ENCODE peak calls at places on chromosome 11, in ten cellular contexts. Z is heart right ventricle, N is suprapubic skin, O is right atrium auricular region, W is fibroblast of lung, D is heart left ventricle, T is keratinocyte, X is H9, H is aorta, G is RWPE2. J is an unnamed sample.

GRCh38 chr11:82270870-82271269 is 462.8 kb downstream of the FAM181B start:
- DNase-seq in Z (no peak), N (no peak), O (no peak), W (no peak), D (no peak), T (no peak), X (peak; percentile 29), H (no peak), G (no peak), J (no peak)

GRCh38 chr11:35141538-35141937 is 2.6 kb downstream of the CD44 start:
- DNase-seq in Z (peak; percentile 29), N (peak; percentile 87), O (peak; percentile 78), W (no peak), D (peak; percentile 56), T (no peak), X (no peak), H (peak; percentile 79), G (no peak), J (no peak)

GRCh38 chr11:134471341-134472187 is 59.5 kb upstream of the B3GAT1 start:
- DNase-seq in Z (no peak), N (no peak), O (no peak), W (no peak), D (no peak), T (no peak), X (peak; percentile 24), H (no peak), G (no peak), J (no peak)

GRCh38 chr11:61826930-61827572 is 1.0 kb upstream of the FADS2 start:
- DNase-seq in Z (no peak), N (no peak), O (no peak), W (no peak), D (no peak), T (no peak), X (no peak), H (no peak), G (no peak), J (peak; percentile 63)

GRCh38 chr11:18705651-18706281 is 7.2 kb downstream of the TMEM86A start:
- DNase-seq in Z (peak; percentile 42), N (no peak), O (peak; percentile 65), W (no peak), D (no peak), T (no peak), X (no peak), H (peak; percentile 84), G (no peak), J (no peak)

GRCh38 chr11:47499614-47500013 is 50.7 kb upstream of the RAPSN start:
- DNase-seq in Z (no peak), N (no peak), O (no peak), W (no peak), D (peak; percentile 37), T (no peak), X (no peak), H (no peak), G (no peak), J (no peak)

GRCh38 chr11:33999393-33999792 is 52.1 kb upstream of the CAPRIN1 start:
- DNase-seq in Z (no peak), N (no peak), O (no peak), W (no peak), D (no peak), T (no peak), X (no peak), H (no peak), G (no peak), J (no peak)

GRCh38 chr11:27926469-27926868 is 181.5 kb downstream of the KIF18A start:
- DNase-seq in Z (no peak), N (no peak), O (no peak), W (peak; percentile 57), D (no peak), T (no peak), X (no peak), H (no peak), G (no peak), J (no peak)

GRCh38 chr11:126153006-126153405 is 58.4 kb downstream of the RPUSD4 start:
- DNase-seq in Z (no peak), N (no peak), O (no peak), W (no peak), D (no peak), T (no peak), X (no peak), H (peak; percentile 1), G (no peak), J (no peak)

GRCh38 chr11:75313457-75314272 is 37.8 kb downstream of the ARRB1 start:
- DNase-seq in Z (peak; percentile 60), N (no peak), O (peak; percentile 86), W (peak; percentile 80), D (peak; percentile 75), T (no peak), X (no peak), H (peak; percentile 82), G (no peak), J (no peak)

GRCh38 chr11:86230196-86230813 is 14.2 kb upstream of the EED start:
- DNase-seq in Z (no peak), N (no peak), O (no peak), W (no peak), D (no peak), T (no peak), X (no peak), H (no peak), G (no peak), J (no peak)

GRCh38 chr11:89495951-89496350 is 4.8 kb upstream of the NOX4 start:
- DNase-seq in Z (no peak), N (no peak), O (peak; percentile 69), W (peak; percentile 50), D (peak; percentile 59), T (no peak), X (no peak), H (no peak), G (no peak), J (no peak)

DNA sequence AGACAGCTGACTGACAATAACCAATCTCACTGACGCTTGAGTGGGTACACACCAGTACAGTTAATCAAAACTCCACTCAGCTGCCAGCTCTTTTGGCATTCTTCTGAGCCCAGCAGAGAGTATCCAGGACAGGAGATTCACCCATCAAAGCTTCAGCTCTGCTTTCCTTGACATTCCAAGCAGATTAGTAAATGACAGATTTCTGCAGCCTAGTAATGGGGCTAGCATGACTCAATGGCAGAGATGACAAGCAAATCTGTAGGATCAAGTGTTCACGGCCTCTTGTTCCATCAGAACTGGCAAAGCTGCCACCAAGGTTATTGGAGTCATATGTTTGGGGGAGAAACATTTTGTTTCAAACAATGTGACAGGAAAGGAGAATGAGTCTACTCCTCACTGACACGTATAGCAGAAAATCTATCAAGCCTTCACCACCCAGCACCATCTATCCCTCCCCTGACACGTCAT is 420.0 kb downstream of the DYNC2H1 start:
- DNase-seq in Z (no peak), N (no peak), O (no peak), W (peak; percentile 52), D (no peak), T (peak; percentile 79), X (no peak), H (no peak), G (no peak), J (no peak)
- H3K27ac ChIP-seq in Z (no peak overlapping the region), N (no peak overlapping the region), O (peak overlapping the region; percentile 60), W (peak overlapping the region; percentile 31), D (no peak overlapping the region), T (no peak overlapping the region), X (no peak overlapping the region), H (no peak overlapping the region), G (peak overlapping the region; percentile 95), J (no peak overlapping the region)

GRCh38 chr11:8035225-8035846 is 45.7 kb upstream of the TUB start:
- DNase-seq in Z (peak; percentile 33), N (peak; percentile 80), O (peak; percentile 85), W (no peak), D (peak; percentile 84), T (no peak), X (no peak), H (no peak), G (no peak), J (no peak)
- H3K27ac ChIP-seq in Z (peak overlapping the region; percentile 36), N (peak overlapping the region; percentile 32), O (peak overlapping the region; percentile 40), W (no peak overlapping the region), D (peak overlapping the region; percentile 72), T (no peak overlapping the region), X (no peak overlapping the region), H (no peak overlapping the region), G (no peak overlapping the region), J (no peak overlapping the region)

DNA sequence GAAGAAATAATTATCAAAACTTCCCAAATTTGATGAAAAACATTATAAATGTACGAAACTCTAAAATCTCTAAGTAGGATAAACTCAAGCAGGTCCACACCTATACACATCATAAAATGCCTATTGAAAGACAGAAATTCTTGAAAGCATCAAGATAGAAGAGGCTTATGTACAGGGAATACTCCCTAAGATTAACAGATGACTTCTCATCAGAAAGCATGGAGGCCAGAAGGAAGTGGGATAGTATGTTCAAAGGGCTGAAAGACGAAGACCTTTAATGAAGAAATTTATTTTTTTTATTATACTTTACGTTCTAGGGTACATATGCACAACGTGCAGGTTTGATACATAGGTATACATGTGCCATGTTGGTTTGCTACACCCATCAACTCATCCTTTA is 45.3 kb upstream of the KCNA4 start:
- DNase-seq in Z (no peak), N (no peak), O (no peak), W (no peak), D (no peak), T (no peak), X (no peak), H (no peak), G (no peak), J (no peak)
- H3K27ac ChIP-seq in Z (no peak overlapping the region), N (no peak overlapping the region), O (no peak overlapping the region), W (no peak overlapping the region), D (no peak overlapping the region), T (no peak overlapping the region), X (no peak overlapping the region), H (no peak overlapping the region), G (no peak overlapping the region), J (no peak overlapping the region)

GRCh38 chr11:121654506-121655480 is 202.0 kb upstream of the SORL1-AS1 start:
- DNase-seq in Z (no peak), N (no peak), O (no peak), W (no peak), D (no peak), T (no peak), X (no peak), H (no peak), G (no peak), J (no peak)

GRCh38 chr11:121656333-121657090 is 203.7 kb upstream of the SORL1-AS1 start:
- DNase-seq in Z (no peak), N (no peak), O (no peak), W (no peak), D (no peak), T (no peak), X (no peak), H (no peak), G (no peak), J (no peak)

GRCh38 chr11:121659811-121660210 is 207.0 kb upstream of the SORL1-AS1 start:
- DNase-seq in Z (no peak), N (no peak), O (no peak), W (no peak), D (no peak), T (no peak), X (no peak), H (no peak), G (no peak), J (no peak)

GRCh38 chr11:121655481-121656332 is 202.9 kb upstream of the SORL1-AS1 start:
- DNase-seq in Z (peak; percentile 88), N (peak; percentile 94), O (peak; percentile 92), W (peak; percentile 98), D (peak; percentile 87), T (peak; percentile 44), X (peak; percentile 90), H (peak; percentile 96), G (peak; percentile 77), J (peak; percentile 79)

DNA sequence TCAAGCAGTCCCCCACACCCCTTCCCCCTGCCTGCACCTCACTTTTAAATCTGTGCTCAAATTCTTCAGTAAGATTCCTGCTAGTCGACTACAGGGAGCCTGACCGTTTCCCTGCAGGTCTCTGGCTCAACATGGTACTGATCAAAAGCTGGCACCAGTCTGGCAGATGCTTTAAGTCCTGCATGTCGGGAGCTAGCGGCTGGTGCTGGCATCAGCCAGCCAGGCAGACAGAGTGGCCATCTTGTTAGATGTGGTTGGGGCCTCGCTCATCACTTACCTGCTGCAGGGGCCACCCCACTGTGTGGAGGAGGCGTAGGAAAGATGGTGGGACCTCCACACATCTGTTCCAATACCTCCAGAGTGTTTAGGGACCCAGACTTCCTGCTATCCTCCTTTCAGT is 204.4 kb upstream of the SORL1-AS1 start:
- DNase-seq in Z (no peak), N (no peak), O (no peak), W (no peak), D (no peak), T (no peak), X (no peak), H (no peak), G (no peak), J (no peak)
- H3K27ac ChIP-seq in Z (peak overlapping the region; percentile 96), N (peak overlapping the region; percentile 86), O (peak overlapping the region; percentile 89), W (peak overlapping the region; percentile 99), D (peak overlapping the region; percentile 95), T (no peak overlapping the region), X (no peak overlapping the region), H (peak overlapping the region; percentile 99), G (no peak overlapping the region), J (peak overlapping the region; percentile 98)